ENCODE peak calls at places on chromosome 17, in nine cellular contexts. One of them, this sample, is unnamed.

GRCh38 chr17:76417499-76418143 is 33.2 kb downstream of the SPHK1 start:
- DNase-seq in HFF-Myc: no peak
- DNase-seq in A549: no peak
- DNase-seq in Peyer's patch: peak; percentile 28
- DNase-seq in cardiac muscle cell: no peak
- DNase-seq in epithelial cell of esophagus: no peak
- DNase-seq in thoracic aorta: no peak
- DNase-seq in hepatocyte: no peak
- DNase-seq in stomach: no peak
- DNase-seq in this sample: no peak

GRCh38 chr17:19785854-19786253 is 37.8 kb upstream of the ALDH3A1 start:
- DNase-seq in HFF-Myc: no peak
- DNase-seq in A549: no peak
- DNase-seq in Peyer's patch: no peak
- DNase-seq in cardiac muscle cell: no peak
- DNase-seq in epithelial cell of esophagus: no peak
- DNase-seq in thoracic aorta: no peak
- DNase-seq in hepatocyte: no peak
- DNase-seq in stomach: no peak
- DNase-seq in this sample: no peak

GRCh38 chr17:2214887-2215615 is 88.5 kb downstream of the SMG6 start:
- DNase-seq in HFF-Myc: no peak
- DNase-seq in A549: no peak
- DNase-seq in Peyer's patch: no peak
- DNase-seq in cardiac muscle cell: peak; percentile 68
- DNase-seq in epithelial cell of esophagus: no peak
- DNase-seq in thoracic aorta: peak; percentile 29
- DNase-seq in hepatocyte: no peak
- DNase-seq in stomach: no peak
- DNase-seq in this sample: peak; percentile 88

GRCh38 chr17:29855686-29856085 is 74.3 kb downstream of the SSH2 start:
- DNase-seq in HFF-Myc: no peak
- DNase-seq in A549: no peak
- DNase-seq in Peyer's patch: no peak
- DNase-seq in cardiac muscle cell: no peak
- DNase-seq in epithelial cell of esophagus: peak; percentile 55
- DNase-seq in thoracic aorta: no peak
- DNase-seq in hepatocyte: no peak
- DNase-seq in stomach: no peak
- DNase-seq in this sample: peak; percentile 41

GRCh38 chr17:59941131-59941530 is 23.4 kb downstream of the RNFT1 start:
- DNase-seq in HFF-Myc: no peak
- DNase-seq in A549: no peak
- DNase-seq in Peyer's patch: no peak
- DNase-seq in cardiac muscle cell: no peak
- DNase-seq in epithelial cell of esophagus: no peak
- DNase-seq in thoracic aorta: no peak
- DNase-seq in hepatocyte: no peak
- DNase-seq in stomach: no peak
- DNase-seq in this sample: no peak

GRCh38 chr17:18197535-18198194 is 14.0 kb downstream of the ALKBH5 start:
- DNase-seq in HFF-Myc: no peak
- DNase-seq in A549: no peak
- DNase-seq in Peyer's patch: no peak
- DNase-seq in cardiac muscle cell: no peak
- DNase-seq in epithelial cell of esophagus: no peak
- DNase-seq in thoracic aorta: no peak
- DNase-seq in hepatocyte: no peak
- DNase-seq in stomach: no peak
- DNase-seq in this sample: no peak

GRCh38 chr17:15448580-15448956 is 18.9 kb downstream of the CDRT4 start:
- DNase-seq in HFF-Myc: no peak
- DNase-seq in A549: no peak
- DNase-seq in Peyer's patch: no peak
- DNase-seq in cardiac muscle cell: no peak
- DNase-seq in epithelial cell of esophagus: no peak
- DNase-seq in thoracic aorta: no peak
- DNase-seq in hepatocyte: no peak
- DNase-seq in stomach: no peak
- DNase-seq in this sample: no peak

GRCh38 chr17:17044846-17045561 is 2.7 kb downstream of the MPRIP start:
- DNase-seq in HFF-Myc: no peak
- DNase-seq in A549: no peak
- DNase-seq in Peyer's patch: peak; percentile 51
- DNase-seq in cardiac muscle cell: peak; percentile 82
- DNase-seq in epithelial cell of esophagus: peak; percentile 31
- DNase-seq in thoracic aorta: no peak
- DNase-seq in hepatocyte: peak; percentile 57
- DNase-seq in stomach: peak; percentile 26
- DNase-seq in this sample: peak; percentile 85

GRCh38 chr17:17326275-17326875 is 23.2 kb downstream of the NT5M start:
- DNase-seq in HFF-Myc: no peak
- DNase-seq in A549: no peak
- DNase-seq in Peyer's patch: no peak
- DNase-seq in cardiac muscle cell: no peak
- DNase-seq in epithelial cell of esophagus: no peak
- DNase-seq in thoracic aorta: no peak
- DNase-seq in hepatocyte: no peak
- DNase-seq in stomach: no peak
- DNase-seq in this sample: no peak

GRCh38 chr17:41082565-41083136 is 1.3 kb upstream of the KRTAP4-7 start:
- DNase-seq in HFF-Myc: no peak
- DNase-seq in A549: no peak
- DNase-seq in Peyer's patch: no peak
- DNase-seq in cardiac muscle cell: no peak
- DNase-seq in epithelial cell of esophagus: peak; percentile 82
- DNase-seq in thoracic aorta: no peak
- DNase-seq in hepatocyte: no peak
- DNase-seq in stomach: no peak
- DNase-seq in this sample: no peak

GRCh38 chr17:3511841-3512511 is 36.2 kb downstream of the ASPA start:
- DNase-seq in HFF-Myc: peak; percentile 25
- DNase-seq in A549: no peak
- DNase-seq in Peyer's patch: no peak
- DNase-seq in cardiac muscle cell: no peak
- DNase-seq in epithelial cell of esophagus: no peak
- DNase-seq in thoracic aorta: no peak
- DNase-seq in hepatocyte: no peak
- DNase-seq in stomach: no peak
- DNase-seq in this sample: no peak

GRCh38 chr17:78506454-78507309 is 70.5 kb downstream of the DNAH17 start:
- DNase-seq in HFF-Myc: no peak
- DNase-seq in A549: no peak
- DNase-seq in Peyer's patch: peak; percentile 34
- DNase-seq in cardiac muscle cell: no peak
- DNase-seq in epithelial cell of esophagus: no peak
- DNase-seq in thoracic aorta: no peak
- DNase-seq in hepatocyte: no peak
- DNase-seq in stomach: no peak
- DNase-seq in this sample: no peak

GRCh38 chr17:19248923-19249574 is 11.9 kb downstream of the EPN2 start:
- DNase-seq in HFF-Myc: peak; percentile 33
- DNase-seq in A549: no peak
- DNase-seq in Peyer's patch: no peak
- DNase-seq in cardiac muscle cell: no peak
- DNase-seq in epithelial cell of esophagus: peak; percentile 64
- DNase-seq in thoracic aorta: no peak
- DNase-seq in hepatocyte: peak; percentile 22
- DNase-seq in stomach: no peak
- DNase-seq in this sample: peak; percentile 88

GRCh38 chr17:18950944-18951905 is 740 bp upstream of the SLC5A10 start:
- DNase-seq in HFF-Myc: no peak
- DNase-seq in A549: no peak
- DNase-seq in Peyer's patch: no peak
- DNase-seq in cardiac muscle cell: peak; percentile 50
- DNase-seq in epithelial cell of esophagus: no peak
- DNase-seq in thoracic aorta: no peak
- DNase-seq in hepatocyte: peak; percentile 70
- DNase-seq in stomach: peak; percentile 41
- DNase-seq in this sample: no peak

GRCh38 chr17:29331330-29331729 is 37.4 kb upstream of the NUFIP2 start:
- DNase-seq in HFF-Myc: no peak
- DNase-seq in A549: no peak
- DNase-seq in Peyer's patch: no peak
- DNase-seq in cardiac muscle cell: no peak
- DNase-seq in epithelial cell of esophagus: peak; percentile 7
- DNase-seq in thoracic aorta: no peak
- DNase-seq in hepatocyte: no peak
- DNase-seq in stomach: no peak
- DNase-seq in this sample: no peak

GRCh38 chr17:64095144-64095882 is 34.6 kb downstream of the ERN1 start:
- DNase-seq in HFF-Myc: no peak
- DNase-seq in A549: no peak
- DNase-seq in Peyer's patch: no peak
- DNase-seq in cardiac muscle cell: no peak
- DNase-seq in epithelial cell of esophagus: peak; percentile 97
- DNase-seq in thoracic aorta: no peak
- DNase-seq in hepatocyte: no peak
- DNase-seq in stomach: peak; percentile 40
- DNase-seq in this sample: no peak

GRCh38 chr17:61218438-61218837 is 181.2 kb upstream of the TBX2 start:
- DNase-seq in HFF-Myc: no peak
- DNase-seq in A549: no peak
- DNase-seq in Peyer's patch: no peak
- DNase-seq in cardiac muscle cell: no peak
- DNase-seq in epithelial cell of esophagus: peak; percentile 41
- DNase-seq in thoracic aorta: no peak
- DNase-seq in hepatocyte: no peak
- DNase-seq in stomach: no peak
- DNase-seq in this sample: peak; percentile 47

GRCh38 chr17:80285237-80285920 is 24.7 kb downstream of the RNF213 start:
- DNase-seq in HFF-Myc: no peak
- DNase-seq in A549: no peak
- DNase-seq in Peyer's patch: no peak
- DNase-seq in cardiac muscle cell: no peak
- DNase-seq in epithelial cell of esophagus: no peak
- DNase-seq in thoracic aorta: no peak
- DNase-seq in hepatocyte: no peak
- DNase-seq in stomach: no peak
- DNase-seq in this sample: no peak

GRCh38 chr17:60959696-60960095 is 282.0 kb downstream of the BCAS3 start:
- DNase-seq in HFF-Myc: no peak
- DNase-seq in A549: no peak
- DNase-seq in Peyer's patch: no peak
- DNase-seq in cardiac muscle cell: no peak
- DNase-seq in epithelial cell of esophagus: no peak
- DNase-seq in thoracic aorta: no peak
- DNase-seq in hepatocyte: no peak
- DNase-seq in stomach: no peak
- DNase-seq in this sample: no peak

GRCh38 chr17:40073454-40074174 is 10.8 kb downstream of the THRA start:
- DNase-seq in HFF-Myc: no peak
- DNase-seq in A549: no peak
- DNase-seq in Peyer's patch: no peak
- DNase-seq in cardiac muscle cell: no peak
- DNase-seq in epithelial cell of esophagus: no peak
- DNase-seq in thoracic aorta: no peak
- DNase-seq in hepatocyte: no peak
- DNase-seq in stomach: no peak
- DNase-seq in this sample: no peak

GRCh38 chr17:4997302-4998026 is at the start of the genes INCA1 and KIF1C:
- DNase-seq in HFF-Myc: peak; percentile 36
- DNase-seq in A549: peak; percentile 98
- DNase-seq in Peyer's patch: peak; percentile 96
- DNase-seq in cardiac muscle cell: peak; percentile 97
- DNase-seq in epithelial cell of esophagus: peak; percentile 92
- DNase-seq in thoracic aorta: peak; percentile 71
- DNase-seq in hepatocyte: peak; percentile 98
- DNase-seq in stomach: peak; percentile 95
- DNase-seq in this sample: peak; percentile 88
- TF ChIP-seq CTCF in HFF-Myc: no peak
- TF ChIP-seq CTCF in A549: no peak
- TF ChIP-seq CTCF in Peyer's patch: peak; percentile 15
- TF ChIP-seq CTCF in cardiac muscle cell: no peak
- TF ChIP-seq CTCF in epithelial cell of esophagus: no peak
- TF ChIP-seq CTCF in thoracic aorta: peak; percentile 32
- TF ChIP-seq CTCF in hepatocyte: no peak
- TF ChIP-seq CTCF in stomach: no peak
- TF ChIP-seq CTCF in this sample: no peak

GRCh38 chr17:1170739-1171138 is 9.0 kb downstream of the ABR start:
- DNase-seq in HFF-Myc: no peak
- DNase-seq in A549: no peak
- DNase-seq in Peyer's patch: no peak
- DNase-seq in cardiac muscle cell: no peak
- DNase-seq in epithelial cell of esophagus: no peak
- DNase-seq in thoracic aorta: no peak
- DNase-seq in hepatocyte: no peak
- DNase-seq in stomach: no peak
- DNase-seq in this sample: no peak
- H3K4me3 ChIP-seq in HFF-Myc: no peak overlapping the region
- H3K4me3 ChIP-seq in A549: no peak overlapping the region
- H3K4me3 ChIP-seq in Peyer's patch: no peak overlapping the region
- H3K4me3 ChIP-seq in cardiac muscle cell: no peak overlapping the region
- H3K4me3 ChIP-seq in epithelial cell of esophagus: no peak overlapping the region
- H3K4me3 ChIP-seq in thoracic aorta: no peak overlapping the region
- H3K4me3 ChIP-seq in hepatocyte: no peak overlapping the region
- H3K4me3 ChIP-seq in stomach: no peak overlapping the region
- H3K4me3 ChIP-seq in this sample: no peak overlapping the region

DNA sequence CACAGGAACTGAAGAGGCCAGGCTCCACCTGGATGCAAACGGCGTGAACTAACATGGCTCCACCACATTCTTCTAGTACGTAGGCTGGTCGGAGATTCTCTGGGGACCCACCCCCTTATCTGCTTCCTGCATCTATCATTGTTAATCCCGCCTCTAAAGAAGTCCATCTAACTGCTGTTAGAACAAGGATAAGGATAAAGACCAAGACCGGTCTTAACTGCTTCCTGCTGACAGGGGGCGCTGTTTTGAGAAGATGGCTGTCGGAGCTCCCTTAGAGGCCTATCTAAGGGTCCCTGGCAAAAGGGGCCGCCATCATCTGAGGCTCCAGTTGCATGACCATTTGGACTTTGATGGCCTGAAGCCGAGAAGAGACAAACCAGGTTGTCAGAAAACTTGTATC is 25.8 kb upstream of the TNFSF12 start:
- DNase-seq in HFF-Myc: no peak
- DNase-seq in A549: no peak
- DNase-seq in Peyer's patch: no peak
- DNase-seq in cardiac muscle cell: no peak
- DNase-seq in epithelial cell of esophagus: no peak
- DNase-seq in thoracic aorta: no peak
- DNase-seq in hepatocyte: no peak
- DNase-seq in stomach: peak; percentile 43
- DNase-seq in this sample: peak; percentile 8
- TF ChIP-seq CTCF in HFF-Myc: peak; percentile 42
- TF ChIP-seq CTCF in A549: peak; percentile 28
- TF ChIP-seq CTCF in Peyer's patch: peak; percentile 13
- TF ChIP-seq CTCF in cardiac muscle cell: peak; percentile 43
- TF ChIP-seq CTCF in epithelial cell of esophagus: peak; percentile 24
- TF ChIP-seq CTCF in thoracic aorta: peak; percentile 46
- TF ChIP-seq CTCF in hepatocyte: peak; percentile 18
- TF ChIP-seq CTCF in stomach: peak; percentile 28
- TF ChIP-seq CTCF in this sample: peak; percentile 50

DNA sequence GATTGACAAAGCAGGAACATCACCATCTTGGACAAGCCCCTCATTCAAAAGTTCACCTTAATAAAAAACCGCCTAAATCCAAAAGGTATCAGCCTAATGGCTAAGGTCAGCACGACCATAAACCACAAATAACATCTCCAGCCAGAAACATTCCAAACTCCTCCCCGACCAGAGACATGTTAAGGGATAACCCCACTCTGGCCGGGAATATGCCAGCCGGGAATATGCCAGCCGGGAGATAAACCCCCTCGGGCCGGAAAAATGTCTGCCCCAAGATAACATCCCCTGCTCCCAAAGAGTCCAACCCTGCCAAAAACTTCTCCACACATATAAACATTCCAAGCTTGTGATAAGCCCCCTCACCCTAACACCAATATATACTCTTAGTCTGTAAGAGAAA is 1.4 kb downstream of the DHX33 start:
- DNase-seq in HFF-Myc: no peak
- DNase-seq in A549: no peak
- DNase-seq in Peyer's patch: no peak
- DNase-seq in cardiac muscle cell: no peak
- DNase-seq in epithelial cell of esophagus: no peak
- DNase-seq in thoracic aorta: no peak
- DNase-seq in hepatocyte: no peak
- DNase-seq in stomach: no peak
- DNase-seq in this sample: no peak
- H3K4me3 ChIP-seq in HFF-Myc: peak overlapping the region; percentile 98
- H3K4me3 ChIP-seq in A549: peak overlapping the region; percentile 91
- H3K4me3 ChIP-seq in Peyer's patch: peak overlapping the region; percentile 89
- H3K4me3 ChIP-seq in cardiac muscle cell: peak overlapping the region; percentile 50
- H3K4me3 ChIP-seq in epithelial cell of esophagus: peak overlapping the region; percentile 79
- H3K4me3 ChIP-seq in thoracic aorta: peak overlapping the region; percentile 91
- H3K4me3 ChIP-seq in hepatocyte: peak overlapping the region; percentile 73
- H3K4me3 ChIP-seq in stomach: peak overlapping the region; percentile 91
- H3K4me3 ChIP-seq in this sample: peak overlapping the region; percentile 91